ENCODE peak calls at places on chromosomes 5 and 9, in six cellular contexts. F is heart right ventricle, L is NCI-H1092, V is T-cell, A is M059J, C is T-helper 1 cell. P is an unnamed sample.

GRCh38 chr9:2477755-2478154 is 143.8 kb upstream of the VLDLR start:
- DNase-seq in F (no peak), L (no peak), V (no peak), A (peak; percentile 37), C (no peak), P (no peak)

GRCh38 chr9:69645488-69645887 is 26.7 kb downstream of the APBA1 start:
- DNase-seq in F (no peak), L (no peak), V (no peak), A (no peak), C (no peak), P (no peak)

GRCh38 chr5:64789457-64789856 is 20.7 kb downstream of the CWC27 start:
- DNase-seq in F (no peak), L (no peak), V (no peak), A (peak; percentile 20), C (no peak), P (no peak)

GRCh38 chr9:318646-319045 is 104.0 kb downstream of the DOCK8 start:
- DNase-seq in F (no peak), L (no peak), V (no peak), A (no peak), C (no peak), P (no peak)

GRCh38 chr5:10219068-10219467 is 30.6 kb downstream of the ATPSCKMT start:
- DNase-seq in F (no peak), L (no peak), V (no peak), A (no peak), C (no peak), P (no peak)

GRCh38 chr9:116337015-116337414 is 183.4 kb downstream of the PAPPA start:
- DNase-seq in F (no peak), L (no peak), V (no peak), A (peak; percentile 46), C (no peak), P (no peak)

GRCh38 chr9:92971776-92972175 is 24.5 kb downstream of the FGD3 start:
- DNase-seq in F (no peak), L (no peak), V (no peak), A (no peak), C (no peak), P (no peak)

GRCh38 chr5:53126514-53126913 is 17.0 kb upstream of the MOCS2 start:
- DNase-seq in F (no peak), L (no peak), V (no peak), A (peak; percentile 73), C (no peak), P (no peak)

GRCh38 chr9:82606761-82607382 is 456.1 kb downstream of the RASEF start:
- DNase-seq in F (no peak), L (peak; percentile 60), V (no peak), A (peak; percentile 65), C (no peak), P (peak; percentile 1)

GRCh38 chr5:14036947-14037346 is 92.5 kb upstream of the DNAH5 start:
- DNase-seq in F (no peak), L (no peak), V (no peak), A (peak; percentile 71), C (no peak), P (no peak)

GRCh38 chr5:144187699-144188294 is 17.1 kb downstream of the KCTD16 start:
- DNase-seq in F (no peak), L (peak; percentile 9), V (peak; percentile 85), A (peak; percentile 97), C (peak; percentile 88), P (peak; percentile 85)

GRCh38 chr5:127183332-127183731 is 107.3 kb upstream of the MEGF10 start:
- DNase-seq in F (no peak), L (no peak), V (no peak), A (no peak), C (no peak), P (no peak)

GRCh38 chr9:88716636-88717035 is 181.7 kb downstream of the NXNL2 start:
- DNase-seq in F (no peak), L (no peak), V (no peak), A (peak; percentile 78), C (no peak), P (no peak)

GRCh38 chr9:134391319-134392231 is 65.3 kb downstream of the RXRA start:
- DNase-seq in F (no peak), L (no peak), V (peak; percentile 77), A (no peak), C (peak; percentile 74), P (peak; percentile 86)